ENCODE peak calls at places on chromosome 3, in seven cellular contexts. L is WTC11, B is cardiac fibroblast, R is cardiac muscle cell, X is tibial artery, P is mesothelial cell of epicardium, V is AG09309. F is an unnamed sample.

GRCh38 chr3:188788621-188789081 is 383.1 kb upstream of the TPRG1 start:
- DNase-seq in L (no peak), B (peak), R (peak), X (no peak), P (no peak), V (peak), F (no peak)

GRCh38 chr3:56923546-56924224 is 121.9 kb upstream of the ARHGEF3 start:
- DNase-seq in L (no peak), B (peak), R (peak), X (no peak), P (no peak), V (no peak), F (no peak)

GRCh38 chr3:110243081-110243480 is 828.5 kb upstream of the NECTIN3 start:
- DNase-seq in L (no peak), B (peak), R (peak), X (no peak), P (no peak), V (no peak), F (no peak)

GRCh38 chr3:60448668-60449067 is 802.6 kb downstream of the FHIT start:
- DNase-seq in L (no peak), B (no peak), R (no peak), X (no peak), P (no peak), V (no peak), F (no peak)

GRCh38 chr3:1092771-1093170 is at the start of gene CNTN6:
- DNase-seq in L (no peak), B (no peak), R (peak), X (no peak), P (no peak), V (no peak), F (no peak)

GRCh38 chr3:98900265-98901031 is 1.0 kb downstream of the DCBLD2 start:
- DNase-seq in L (no peak), B (no peak), R (no peak), X (no peak), P (no peak), V (no peak), F (no peak)

GRCh38 chr3:127688416-127689265 is 15.9 kb downstream of the ABTB1 start:
- DNase-seq in L (peak), B (peak), R (peak), X (peak), P (peak), V (no peak), F (peak)

GRCh38 chr3:170355738-170356595 is 1.5 kb upstream of the SKIL start:
- DNase-seq in L (peak), B (peak), R (peak), X (peak), P (peak), V (no peak), F (no peak)

GRCh38 chr3:109109574-109109973 is 8.4 kb downstream of the MORC1 start:
- DNase-seq in L (no peak), B (no peak), R (no peak), X (no peak), P (no peak), V (no peak), F (no peak)

GRCh38 chr3:150222646-150223045 is 185.5 kb upstream of the TSC22D2 start:
- DNase-seq in L (no peak), B (no peak), R (no peak), X (no peak), P (no peak), V (no peak), F (no peak)

GRCh38 chr3:72041531-72041930 is 256.6 kb upstream of the PROK2 start:
- DNase-seq in L (no peak), B (peak), R (peak), X (no peak), P (no peak), V (no peak), F (no peak)

GRCh38 chr3:108159128-108159527 is 63.1 kb downstream of the IFT57 start:
- DNase-seq in L (no peak), B (peak), R (peak), X (no peak), P (no peak), V (no peak), F (no peak)

GRCh38 chr3:112499328-112499727 is at the start of gene BTLA:
- DNase-seq in L (no peak), B (no peak), R (no peak), X (no peak), P (no peak), V (no peak), F (no peak)

GRCh38 chr3:3066378-3066777 is 43.8 kb downstream of the IL5RA start:
- DNase-seq in L (no peak), B (no peak), R (no peak), X (no peak), P (no peak), V (no peak), F (no peak)

GRCh38 chr3:113948015-113948917 is 453 bp downstream of the ZDHHC23 start:
- DNase-seq in L (peak), B (no peak), R (no peak), X (peak), P (peak), V (no peak), F (no peak)

GRCh38 chr3:64173567-64173966 is 51.7 kb downstream of the PRICKLE2 start:
- DNase-seq in L (no peak), B (no peak), R (no peak), X (no peak), P (no peak), V (no peak), F (no peak)

GRCh38 chr3:96966181-96966929 is 152.0 kb downstream of the EPHA6 start:
- DNase-seq in L (no peak), B (no peak), R (no peak), X (no peak), P (no peak), V (no peak), F (no peak)

GRCh38 chr3:196947136-196947859 is 5.0 kb upstream of the NCBP2 start:
- DNase-seq in L (no peak), B (no peak), R (no peak), X (no peak), P (no peak), V (no peak), F (no peak)
- TF ChIP-seq CTCF in L (no peak), B (peak), R (no peak), X (no peak), P (no peak), V (peak), F (peak)

GRCh38 chr3:129039271-129040038 is 21.1 kb upstream of the GP9 start:
- DNase-seq in L (no peak), B (no peak), R (no peak), X (no peak), P (no peak), V (no peak), F (peak)
- TF ChIP-seq CTCF in L (no peak), B (no peak), R (no peak), X (no peak), P (no peak), V (no peak), F (no peak)

GRCh38 chr3:124850633-124851032 is 36.5 kb downstream of the ITGB5 start:
- DNase-seq in L (peak), B (peak), R (peak), X (peak), P (no peak), V (no peak), F (no peak)
- TF ChIP-seq CTCF in L (no peak), B (peak), R (no peak), X (no peak), P (no peak), V (peak), F (peak)

DNA sequence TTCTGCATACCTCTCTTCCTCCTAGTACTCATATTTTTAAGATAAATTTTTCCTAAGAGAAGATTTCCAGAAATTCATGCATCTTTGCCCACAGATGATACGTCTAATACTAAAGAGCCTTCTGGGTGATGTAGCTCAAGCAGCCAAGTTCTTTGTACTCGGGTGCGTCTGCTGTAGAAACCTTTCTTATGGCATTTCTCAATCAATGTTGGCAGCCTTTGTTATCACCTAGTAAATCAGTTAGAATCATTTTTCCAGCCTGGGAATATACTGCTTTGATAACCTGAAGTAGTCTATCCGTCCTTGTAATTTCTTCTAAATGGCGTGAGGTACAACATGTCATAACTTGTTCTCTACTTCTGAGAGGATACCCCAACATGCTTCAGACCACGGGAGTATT is 104.5 kb downstream of the GOLIM4 start:
- DNase-seq in L (no peak), B (no peak), R (no peak), X (no peak), P (no peak), V (no peak), F (no peak)
- TF ChIP-seq CTCF in L (no peak), B (no peak), R (no peak), X (no peak), P (no peak), V (no peak), F (no peak)

GRCh38 chr3:177816667-177817208 is 619.5 kb upstream of the TBL1XR1 start:
- DNase-seq in L (no peak), B (peak), R (peak), X (no peak), P (no peak), V (no peak), F (no peak)
- TF ChIP-seq CTCF in L (no peak), B (peak), R (peak), X (peak), P (no peak), V (peak), F (peak)